ENCODE peak calls at places on chromosomes 11 and 22, in four cellular contexts. H, E, D and O are unnamed samples.

GRCh38 chr11:64056213-64056785 is 20.6 kb downstream of the FLRT1 start:
- DNase-seq in H (no peak), E (no peak), D (no peak), O (no peak)

GRCh38 chr11:50075856-50076255 is 43.2 kb downstream of the OR4C45 start:
- DNase-seq in H (no peak), E (peak), D (no peak), O (no peak)

GRCh38 chr11:63536669-63537292 is at the start of gene PLAAT4:
- DNase-seq in H (peak), E (no peak), D (no peak), O (peak)

GRCh38 chr22:22993184-22993583 is 77.1 kb upstream of the GNAZ start:
- DNase-seq in H (peak), E (no peak), D (no peak), O (no peak)

GRCh38 chr22:37254206-37254866 is 10.3 kb upstream of the RAC2 start:
- DNase-seq in H (no peak), E (peak), D (peak), O (no peak)

GRCh38 chr11:32396331-32396730 is 39.0 kb downstream of the WT1 start:
- DNase-seq in H (no peak), E (no peak), D (no peak), O (peak)

GRCh38 chr11:6455070-6455469 is 14.3 kb upstream of the HPX start:
- DNase-seq in H (no peak), E (no peak), D (no peak), O (no peak)

GRCh38 chr11:62061356-62062222 is 62.2 kb upstream of the INCENP start:
- DNase-seq in H (no peak), E (no peak), D (no peak), O (no peak)

GRCh38 chr11:119584193-119585037 is 144.6 kb downstream of the NECTIN1 start:
- DNase-seq in H (peak), E (peak), D (peak), O (peak)

GRCh38 chr11:72328366-72329224 is 84.6 kb upstream of the PHOX2A start:
- DNase-seq in H (no peak), E (no peak), D (no peak), O (no peak)

GRCh38 chr22:35231585-35232084 is 25.7 kb upstream of the HMGXB4 start:
- DNase-seq in H (peak), E (peak), D (peak), O (peak)

GRCh38 chr11:94545641-94546470 is 2.1 kb downstream of the FUT4 start:
- DNase-seq in H (peak), E (no peak), D (no peak), O (no peak)

GRCh38 chr11:92839450-92839849 is 130.0 kb upstream of the MTNR1B start:
- DNase-seq in H (no peak), E (no peak), D (no peak), O (no peak)

GRCh38 chr22:48942698-48943566 is 884.7 kb downstream of the BRD1 start:
- DNase-seq in H (no peak), E (peak), D (no peak), O (no peak)

GRCh38 chr22:20571078-20571503 is 63.7 kb downstream of the MED15 start:
- DNase-seq in H (no peak), E (no peak), D (no peak), O (no peak)

GRCh38 chr11:94732617-94733292 is 35.4 kb upstream of the AMOTL1 start:
- DNase-seq in H (no peak), E (no peak), D (peak), O (no peak)

GRCh38 chr11:120710354-120711187 is 199.0 kb downstream of the GRIK4 start:
- DNase-seq in H (peak), E (no peak), D (no peak), O (no peak)

GRCh38 chr22:35538801-35539321 is 1.8 kb upstream of the RASD2 start:
- DNase-seq in H (peak), E (no peak), D (no peak), O (no peak)

GRCh38 chr11:85694385-85694980 is 8.5 kb upstream of the CCDC89 start:
- DNase-seq in H (no peak), E (no peak), D (no peak), O (peak)

GRCh38 chr11:61327669-61328071 is 5.2 kb downstream of the DDB1 start:
- DNase-seq in H (no peak), E (no peak), D (no peak), O (no peak)

GRCh38 chr11:64842851-64843841 is 1.3 kb downstream of the CDC42BPG start:
- DNase-seq in H (peak), E (peak), D (peak), O (no peak)

GRCh38 chr22:37848587-37849088 is 581 bp upstream of the EIF3L start:
- DNase-seq in H (no peak), E (no peak), D (no peak), O (no peak)

GRCh38 chr11:68003846-68004550 is at the start of gene UNC93B1:
- DNase-seq in H (peak), E (peak), D (peak), O (peak)

GRCh38 chr22:30348837-30349236 is 7.9 kb downstream of the SF3A1 start:
- DNase-seq in H (no peak), E (no peak), D (no peak), O (no peak)

GRCh38 chr11:121661796-121662508 is 209.2 kb upstream of the SORL1-AS1 start:
- DNase-seq in H (no peak), E (no peak), D (no peak), O (no peak)

GRCh38 chr11:9276571-9276970 is 11.4 kb upstream of the DENND5A start:
- DNase-seq in H (no peak), E (no peak), D (no peak), O (no peak)

GRCh38 chr11:62399868-62400245 is 19.0 kb upstream of the SCGB1A1 start:
- DNase-seq in H (no peak), E (peak), D (no peak), O (no peak)

GRCh38 chr11:12979928-12980689 is 29.0 kb upstream of the RASSF10 start:
- DNase-seq in H (no peak), E (no peak), D (no peak), O (no peak)

GRCh38 chr11:15845261-15845660 is 511.1 kb downstream of the SOX6 start:
- DNase-seq in H (no peak), E (no peak), D (no peak), O (no peak)

GRCh38 chr11:8362899-8363298 is 99.2 kb upstream of the LMO1 start:
- DNase-seq in H (no peak), E (peak), D (no peak), O (no peak)

GRCh38 chr11:117792992-117793391 is 4.0 kb downstream of the DSCAML1 start:
- DNase-seq in H (no peak), E (no peak), D (no peak), O (no peak)

GRCh38 chr11:27861706-27862430 is 161.6 kb upstream of the BDNF start:
- DNase-seq in H (no peak), E (no peak), D (no peak), O (no peak)

GRCh38 chr11:33827206-33827605 is 52.9 kb upstream of the FBXO3 start:
- DNase-seq in H (no peak), E (no peak), D (no peak), O (no peak)

GRCh38 chr11:33829430-33830141 is 55.3 kb upstream of the FBXO3 start:
- DNase-seq in H (peak), E (no peak), D (no peak), O (peak)

GRCh38 chr11:33832676-33833075 is 58.4 kb upstream of the FBXO3 start:
- DNase-seq in H (no peak), E (no peak), D (no peak), O (no peak)

GRCh38 chr11:33830903-33831648 is 56.8 kb upstream of the FBXO3 start:
- DNase-seq in H (no peak), E (no peak), D (no peak), O (no peak)

DNA sequence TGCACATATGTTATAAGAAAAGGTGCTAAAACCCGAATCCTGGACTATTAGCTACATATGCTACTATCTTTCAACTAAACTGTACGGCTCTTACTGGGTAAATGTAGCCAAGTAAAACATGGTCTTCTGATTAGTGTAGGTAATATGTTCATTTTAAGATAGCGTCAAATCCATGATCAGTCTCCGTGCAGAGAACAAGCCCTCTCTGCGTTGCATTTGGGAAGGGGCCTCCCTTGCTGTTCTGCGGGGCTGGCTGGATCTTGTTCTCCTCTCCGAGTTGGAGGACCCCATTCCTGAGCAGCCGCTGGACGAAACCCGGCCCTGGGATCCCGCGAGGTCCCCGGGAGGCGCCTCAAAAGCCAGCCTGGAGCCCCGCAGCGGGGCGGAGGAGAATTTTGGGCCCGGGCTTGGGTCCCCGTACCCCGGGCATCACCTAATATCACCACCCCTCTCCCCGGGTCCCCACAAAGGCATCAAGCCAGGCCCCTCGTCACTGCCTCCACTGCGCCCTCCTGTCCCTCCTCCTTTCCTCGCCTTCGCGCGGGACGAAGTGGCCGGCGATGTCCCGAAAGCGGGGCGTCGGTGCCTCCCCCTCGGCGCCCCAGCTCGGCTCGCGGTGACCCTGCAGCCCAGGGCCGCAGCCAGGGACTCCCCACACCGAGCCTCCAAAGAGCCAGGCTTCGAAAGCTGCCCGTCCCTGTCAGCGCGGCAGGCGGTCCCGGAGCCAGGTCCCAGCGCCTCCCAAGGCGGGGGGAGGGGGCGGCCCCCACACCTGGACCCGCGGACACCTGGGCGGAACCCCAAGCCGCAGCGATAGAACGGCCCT is 54.5 kb upstream of the FBXO3 start:
- DNase-seq in H (peak), E (no peak), D (no peak), O (no peak)
- H3K4me3 ChIP-seq in H (no peak), E (peak), D (peak), O (no peak)

DNA sequence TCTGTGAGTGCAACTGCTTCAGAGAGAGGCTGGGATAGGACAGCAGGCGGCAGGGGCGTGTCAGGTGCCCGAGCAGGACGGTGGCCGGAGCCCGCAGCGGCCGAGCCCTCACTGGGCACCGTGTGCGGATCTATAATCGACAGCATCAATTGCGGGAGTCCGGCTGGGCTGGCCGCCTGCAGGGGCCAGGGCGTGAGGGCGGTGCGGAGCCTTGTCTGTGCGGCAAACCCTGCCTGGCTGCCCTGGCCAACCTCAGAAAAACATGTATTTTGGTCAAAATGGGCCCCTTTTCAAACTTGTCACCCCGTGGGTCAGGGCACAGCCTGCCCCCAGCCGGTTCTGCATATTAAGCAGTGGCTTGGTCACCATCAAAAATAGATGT is 91.3 kb upstream of the KCNQ1OT1 start:
- DNase-seq in H (peak), E (peak), D (peak), O (no peak)
- H3K4me3 ChIP-seq in H (no peak), E (peak), D (peak), O (no peak)

GRCh38 chr22:31637375-31637937 is 24.6 kb downstream of the PISD start:
- DNase-seq in H (no peak), E (no peak), D (peak), O (no peak)

GRCh38 chr22:31639640-31640039 is 22.4 kb downstream of the PISD start:
- DNase-seq in H (no peak), E (no peak), D (no peak), O (no peak)

GRCh38 chr22:31635638-31636306 is 26.2 kb downstream of the PISD start:
- DNase-seq in H (no peak), E (peak), D (peak), O (no peak)

GRCh38 chr22:31637938-31638618 is 23.9 kb downstream of the PISD start:
- DNase-seq in H (no peak), E (no peak), D (peak), O (no peak)
- H3K4me3 ChIP-seq in H (no peak), E (peak), D (peak), O (no peak)

DNA sequence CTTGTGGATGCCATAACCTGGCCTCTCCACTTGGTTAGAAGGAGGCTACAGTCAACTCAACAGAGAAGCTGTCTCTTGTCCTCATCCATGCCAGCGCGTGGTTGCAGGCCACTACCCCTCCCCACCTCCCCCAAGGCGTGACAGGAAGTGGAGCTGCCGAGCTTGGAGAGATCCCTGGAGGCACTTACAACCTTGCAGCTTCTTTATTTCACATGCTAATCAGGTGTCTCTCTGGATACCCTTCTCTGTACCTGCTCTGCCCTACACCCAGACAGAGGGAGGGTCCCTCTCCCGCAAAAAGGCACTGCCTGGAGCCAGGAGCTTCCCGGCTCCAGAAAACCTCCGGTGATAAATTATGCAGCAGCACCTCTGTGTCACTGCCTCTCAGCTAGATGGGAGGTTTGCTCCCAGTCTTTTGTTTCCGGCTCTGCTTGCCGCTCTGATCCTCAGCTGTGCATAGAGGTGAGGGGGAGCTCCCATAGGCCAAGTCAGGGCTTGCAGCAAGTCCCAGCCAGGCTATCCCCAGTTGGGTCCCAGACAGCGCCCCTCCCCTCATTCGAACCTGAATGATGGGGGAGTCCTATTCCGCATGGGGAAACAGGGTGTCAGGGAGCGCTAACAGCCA is 5.7 kb downstream of the LRP4 start:
- DNase-seq in H (peak), E (no peak), D (no peak), O (no peak)
- H3K4me3 ChIP-seq in H (no peak), E (no peak), D (no peak), O (no peak)

GRCh38 chr11:76382209-76382608 is 1.1 kb downstream of the GVQW3 start:
- DNase-seq in H (no peak), E (no peak), D (no peak), O (no peak)
- H3K4me3 ChIP-seq in H (no peak), E (peak), D (no peak), O (peak)

DNA sequence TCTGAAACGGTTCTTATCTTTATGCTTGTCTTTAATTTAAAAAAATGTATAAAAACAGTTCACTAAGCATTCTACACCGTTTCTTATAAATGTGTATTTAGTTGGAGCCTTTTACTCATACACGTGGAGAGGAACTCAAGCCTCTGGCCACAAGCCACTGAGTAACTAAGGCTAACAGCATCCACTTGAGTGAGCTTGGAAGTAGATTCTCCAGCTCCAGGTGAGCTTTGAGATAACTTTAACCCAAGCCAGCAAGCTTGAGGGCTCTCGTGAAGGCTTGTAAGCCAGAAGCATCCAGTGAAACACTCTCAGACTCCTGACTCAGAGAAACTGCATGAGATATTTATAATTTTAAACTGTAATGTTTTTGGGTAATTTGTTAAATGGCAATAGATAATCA is 82.6 kb downstream of the ARHGAP20 start:
- DNase-seq in H (no peak), E (peak), D (peak), O (no peak)
- H3K4me3 ChIP-seq in H (no peak), E (no peak), D (no peak), O (no peak)

GRCh38 chr11:126058090-126058489 is 4.6 kb downstream of the CDON start:
- DNase-seq in H (no peak), E (no peak), D (no peak), O (no peak)

GRCh38 chr11:126061707-126062678 is 673 bp downstream of the CDON start:
- DNase-seq in H (no peak), E (no peak), D (no peak), O (no peak)

GRCh38 chr11:126060651-126061220 is 1.9 kb downstream of the CDON start:
- DNase-seq in H (no peak), E (no peak), D (no peak), O (no peak)

GRCh38 chr11:126062679-126063509 is at the start of gene CDON:
- DNase-seq in H (peak), E (peak), D (peak), O (peak)

DNA sequence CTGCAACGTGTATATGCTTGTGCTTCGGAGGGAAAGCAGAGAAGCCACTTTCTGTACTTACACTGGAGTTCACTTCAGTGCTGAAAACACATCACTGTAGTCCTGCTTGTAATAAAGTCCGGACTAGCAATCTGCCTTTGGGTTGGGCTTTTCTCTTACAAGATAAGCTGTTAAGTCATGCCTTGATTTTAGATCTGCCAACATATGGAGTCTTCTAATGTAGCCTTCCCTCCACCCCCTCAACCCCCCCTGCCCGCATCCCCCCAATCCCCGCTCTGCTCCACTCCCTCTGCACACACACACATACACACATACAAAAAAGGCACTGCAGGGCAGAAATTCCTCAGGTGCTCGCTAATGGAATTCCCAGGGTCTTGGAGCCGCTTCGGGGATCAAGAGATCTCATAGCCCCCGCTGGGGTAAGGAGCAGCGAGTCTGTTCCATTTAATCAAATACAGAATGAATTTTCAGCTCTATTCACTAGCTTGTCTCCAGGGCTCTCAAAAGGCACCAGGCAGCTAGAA is 3.4 kb downstream of the CDON start:
- DNase-seq in H (no peak), E (no peak), D (no peak), O (no peak)
- H3K4me3 ChIP-seq in H (no peak), E (no peak), D (no peak), O (no peak)